ENCODE peak calls at places on chromosome 10, in eight cellular contexts. Z is stomach, G is upper lobe of left lung, W is transverse colon, A is H1, L is HepG2, D is esophagus muscularis mucosa, M is K562. S is an unnamed sample.

GRCh38 chr10:74799840-74800239 is 26.6 kb upstream of the KAT6B start:
- DNase-seq in G (no peak), D (no peak), M (no peak), A (no peak), Z (no peak), W (no peak), L (peak), S (no peak)

GRCh38 chr10:68105820-68106219 is 3.5 kb upstream of the MYPN start:
- DNase-seq in A (no peak), M (no peak), Z (no peak), L (no peak), D (no peak), W (no peak), G (no peak), S (no peak)

GRCh38 chr10:121511943-121512342 is 86.3 kb downstream of the FGFR2 start:
- DNase-seq in A (no peak), L (peak), Z (no peak), M (no peak), D (no peak), G (no peak), W (no peak), S (no peak)

GRCh38 chr10:59098387-59098786 is 78.1 kb upstream of the PHYHIPL start:
- DNase-seq in G (no peak), D (no peak), Z (no peak), A (no peak), L (no peak), M (no peak), W (peak), S (no peak)

GRCh38 chr10:105733919-105734318 is 1092.8 kb downstream of the SORCS3 start:
- DNase-seq in A (no peak), Z (no peak), G (no peak), D (peak), W (no peak), M (no peak), L (no peak), S (no peak)

GRCh38 chr10:24383681-24384106 is 174.8 kb downstream of the KIAA1217 start:
- DNase-seq in G (no peak), L (peak), A (peak), D (no peak), W (peak), M (peak), Z (peak), S (peak)

GRCh38 chr10:127935115-127935561 is 28.2 kb downstream of the PTPRE start:
- DNase-seq in G (peak), W (no peak), A (no peak), Z (no peak), L (no peak), M (no peak), D (no peak), S (no peak)

GRCh38 chr10:4652111-4653010 is 173.6 kb upstream of the AKR1E2 start:
- DNase-seq in Z (no peak), M (no peak), L (no peak), D (no peak), G (no peak), A (no peak), W (no peak), S (no peak)

GRCh38 chr10:130127612-130128607 is 8.3 kb upstream of the GLRX3 start:
- DNase-seq in L (peak), A (peak), W (peak), G (no peak), M (peak), Z (peak), D (no peak), S (no peak)

GRCh38 chr10:70811881-70812280 is 3.9 kb upstream of the SGPL1 start:
- DNase-seq in A (no peak), D (peak), G (no peak), Z (no peak), W (no peak), L (no peak), M (no peak), S (no peak)

GRCh38 chr10:70812814-70813213 is 2.9 kb upstream of the SGPL1 start:
- DNase-seq in L (no peak), G (no peak), D (peak), W (no peak), M (no peak), Z (no peak), A (no peak), S (no peak)

GRCh38 chr10:70814126-70814525 is 1.6 kb upstream of the SGPL1 start:
- DNase-seq in W (no peak), L (no peak), M (no peak), Z (no peak), G (no peak), D (peak), A (no peak), S (no peak)

GRCh38 chr10:70815504-70816219 is at the start of gene SGPL1:
- DNase-seq in A (peak), D (peak), G (peak), M (peak), Z (peak), W (peak), L (peak), S (peak)

DNA sequence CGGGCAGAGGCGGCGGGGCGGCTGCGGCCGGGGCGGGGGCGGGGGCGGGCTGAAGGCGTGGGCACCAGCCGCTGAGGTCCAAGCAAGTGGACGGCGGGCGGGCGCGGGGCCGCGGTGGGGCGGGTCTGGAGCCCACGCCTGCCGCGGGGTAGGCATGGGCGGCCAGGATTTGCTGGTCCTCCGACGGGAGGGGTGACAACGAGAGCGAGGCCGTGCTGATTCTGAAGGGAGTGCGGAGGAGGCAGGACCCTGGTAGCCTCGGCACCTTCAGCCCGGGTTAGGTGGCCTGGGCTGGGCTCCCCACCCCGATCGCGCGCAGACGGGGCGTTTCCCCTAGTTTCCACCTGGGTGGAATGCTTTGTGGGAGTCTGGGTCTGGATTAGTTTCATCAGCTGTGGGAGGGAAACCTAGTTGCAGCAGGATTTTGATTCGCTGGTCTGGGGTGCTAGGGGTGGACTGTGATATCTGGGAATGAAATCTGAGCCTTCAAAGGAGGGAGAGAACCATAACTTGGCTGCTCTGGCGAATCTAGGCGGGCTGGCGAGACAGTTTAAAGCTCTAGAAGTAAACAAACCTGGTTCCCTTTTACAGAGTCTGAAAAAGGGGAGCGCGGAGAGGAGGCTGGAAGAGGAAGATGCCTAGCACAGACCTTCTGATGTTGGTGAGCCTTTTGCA is 609 bp downstream of the SGPL1 start:
- DNase-seq in A (peak), G (peak), L (peak), D (no peak), Z (peak), M (peak), W (peak), S (peak)
- TF ChIP-seq POLR2A in A (no peak), G (no peak), L (no peak), D (no peak), Z (no peak), M (no peak), W (no peak), S (no peak)

GRCh38 chr10:100106865-100107264 is 25.2 kb upstream of the CPN1 start:
- DNase-seq in L (no peak), A (no peak), G (no peak), D (no peak), Z (no peak), W (no peak), M (no peak), S (no peak)

GRCh38 chr10:100104300-100104699 is 22.6 kb upstream of the CPN1 start:
- DNase-seq in L (no peak), A (no peak), M (no peak), G (no peak), D (no peak), Z (no peak), W (no peak), S (no peak)

GRCh38 chr10:100101526-100102076 is 19.9 kb upstream of the CPN1 start:
- DNase-seq in Z (no peak), L (peak), M (no peak), D (no peak), A (no peak), W (peak), G (no peak), S (no peak)

GRCh38 chr10:100100651-100101525 is 19.2 kb upstream of the CPN1 start:
- DNase-seq in G (no peak), M (no peak), A (no peak), Z (no peak), D (no peak), W (no peak), L (peak), S (no peak)

DNA sequence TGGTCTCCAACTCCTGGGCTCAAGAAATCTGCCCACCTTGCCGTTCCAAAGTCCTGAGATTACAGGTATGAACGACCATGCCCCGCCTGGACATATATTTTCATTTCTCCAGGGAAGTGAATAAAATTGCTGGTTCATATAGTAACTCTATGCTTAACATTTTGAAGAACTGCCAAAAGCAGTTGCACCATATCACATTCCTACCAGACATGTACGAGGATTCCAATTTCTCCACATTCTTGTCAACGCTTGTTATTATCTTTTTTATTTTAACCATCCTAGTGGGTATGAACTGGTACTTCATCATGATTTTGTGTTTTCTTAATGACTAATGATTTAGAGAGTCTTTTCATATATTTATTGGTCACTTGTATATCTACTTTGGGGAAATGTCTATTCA is 21.9 kb upstream of the CPN1 start:
- DNase-seq in Z (no peak), A (no peak), W (no peak), M (no peak), G (no peak), D (no peak), L (no peak), S (no peak)
- TF ChIP-seq EP300 in Z (no peak), A (no peak), W (no peak), M (no peak), G (no peak), D (no peak), L (no peak), S (no peak)

GRCh38 chr10:103232772-103233488 is 12.8 kb upstream of the RPEL1 start:
- DNase-seq in Z (no peak), W (no peak), D (no peak), A (no peak), M (no peak), L (peak), G (no peak), S (no peak)

GRCh38 chr10:103241262-103242011 is 4.2 kb upstream of the RPEL1 start:
- DNase-seq in M (no peak), D (no peak), Z (peak), G (peak), A (no peak), L (peak), W (peak), S (no peak)

GRCh38 chr10:103238506-103239252 is 7.0 kb upstream of the RPEL1 start:
- DNase-seq in A (no peak), Z (peak), D (no peak), M (no peak), W (peak), G (no peak), L (peak), S (no peak)

GRCh38 chr10:103231047-103231551 is 14.6 kb upstream of the RPEL1 start:
- DNase-seq in G (no peak), M (no peak), A (no peak), Z (peak), W (no peak), L (peak), D (no peak), S (no peak)

GRCh38 chr10:103235775-103236174 is 9.9 kb upstream of the RPEL1 start:
- DNase-seq in A (no peak), L (no peak), M (no peak), G (no peak), Z (no peak), W (no peak), D (no peak), S (no peak)
- TF ChIP-seq POLR2AphosphoS5 in A (no peak), L (no peak), M (no peak), G (no peak), Z (no peak), W (no peak), D (no peak), S (no peak)

GRCh38 chr10:114613237-114613979 is 44.7 kb downstream of the ABLIM1 start:
- DNase-seq in D (no peak), L (peak), A (no peak), M (no peak), G (no peak), W (peak), Z (peak), S (no peak)

GRCh38 chr10:114616516-114616915 is 41.6 kb downstream of the ABLIM1 start:
- DNase-seq in L (no peak), W (no peak), M (no peak), Z (no peak), A (no peak), D (no peak), G (no peak), S (no peak)

GRCh38 chr10:114618722-114619121 is 39.4 kb downstream of the ABLIM1 start:
- DNase-seq in L (no peak), A (no peak), M (no peak), D (no peak), W (no peak), Z (no peak), G (no peak), S (no peak)

GRCh38 chr10:114616103-114616502 is 42.0 kb downstream of the ABLIM1 start:
- DNase-seq in W (no peak), L (no peak), Z (no peak), G (no peak), D (no peak), A (no peak), M (no peak), S (no peak)

DNA sequence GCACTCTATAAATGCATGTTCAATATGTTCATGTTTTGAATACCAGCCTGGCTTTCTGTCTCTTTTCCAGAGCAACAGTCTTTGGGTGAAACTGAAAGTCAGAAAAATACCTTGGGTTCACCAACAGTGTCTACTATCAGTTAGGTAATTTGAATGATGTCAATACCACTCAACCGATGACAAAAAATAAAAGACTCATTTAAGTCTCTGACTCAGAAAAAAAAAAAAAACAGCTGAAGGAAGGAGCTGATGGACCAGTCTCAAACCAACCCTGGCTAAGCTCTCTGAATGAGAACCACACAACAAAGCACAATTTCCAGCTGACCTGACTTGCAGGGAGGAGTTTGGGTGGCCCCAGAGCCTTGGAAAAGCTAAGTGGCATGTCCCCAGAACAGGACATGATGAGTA is 42.5 kb downstream of the ABLIM1 start:
- DNase-seq in A (no peak), W (no peak), Z (no peak), G (no peak), L (no peak), D (no peak), M (no peak), S (no peak)
- TF ChIP-seq POLR2A in A (no peak), W (no peak), Z (no peak), G (no peak), L (no peak), D (no peak), M (no peak), S (no peak)

GRCh38 chr10:46019541-46020343 is 10.7 kb downstream of the NCOA4 start:
- DNase-seq in W (peak), A (no peak), D (no peak), L (peak), M (no peak), G (no peak), Z (no peak), S (no peak)
- TF ChIP-seq EP300 in W (no peak), A (no peak), D (no peak), L (no peak), M (no peak), G (no peak), Z (no peak), S (no peak)

DNA sequence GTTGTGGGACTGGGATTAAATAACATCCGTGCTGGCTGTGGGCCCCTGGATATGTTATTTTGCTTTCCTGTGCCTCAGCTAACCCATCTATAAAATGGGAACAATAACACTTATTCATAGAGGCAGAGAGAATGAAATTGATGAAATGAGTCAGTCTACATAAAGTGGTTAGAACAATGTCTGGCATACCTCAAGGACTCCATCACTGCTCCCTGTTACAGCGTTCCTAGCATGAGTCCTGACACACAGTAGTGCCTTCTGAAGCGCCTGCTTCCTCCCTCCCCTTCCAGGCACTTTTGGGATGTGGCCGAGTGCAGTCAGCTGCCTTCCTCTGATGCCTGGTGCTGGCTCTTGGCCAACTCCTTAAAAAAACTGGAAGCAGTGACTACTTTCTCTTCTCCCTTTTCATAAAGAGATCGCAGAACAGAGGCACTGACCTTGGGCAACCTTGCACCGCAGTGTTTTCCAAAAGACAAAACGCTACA is 108.4 kb upstream of the ZMIZ1 start:
- DNase-seq in A (no peak), G (no peak), L (no peak), Z (peak), D (peak), W (peak), M (no peak), S (peak)
- TF ChIP-seq POLR2AphosphoS5 in A (no peak), G (peak), L (no peak), Z (peak), D (peak), W (peak), M (no peak), S (no peak)